ENCODE peak calls at places on chromosomes 13 and 19, in eight cellular contexts. O is GM10248, G is cardiac fibroblast, B is cardiac muscle cell, R is RPMI8226, L is HCT116, N is mucosa of gallbladder, X is mesendoderm. H is an unnamed sample.

GRCh38 chr13:71864981-71865857 is 1.8 kb downstream of the DACH1 start:
- DNase-seq in N (peak), L (no peak), B (peak), G (peak), R (no peak), X (peak), O (peak), H (peak)

GRCh38 chr13:28429685-28430290 is 65.1 kb downstream of the FLT1 start:
- DNase-seq in N (no peak), O (peak), L (no peak), B (peak), R (peak), X (peak), G (peak), H (no peak)

GRCh38 chr19:45145270-45146189 is 15.3 kb downstream of the NKPD1 start:
- DNase-seq in R (no peak), G (no peak), N (no peak), B (no peak), L (no peak), O (no peak), X (no peak), H (no peak)

GRCh38 chr13:90640976-90641375 is 706.5 kb upstream of the MIR17HG start:
- DNase-seq in L (no peak), N (no peak), B (peak), O (no peak), R (no peak), G (peak), X (no peak), H (no peak)

GRCh38 chr13:71866173-71867091 is 572 bp downstream of the DACH1 start:
- DNase-seq in R (peak), L (no peak), B (peak), N (no peak), X (peak), O (peak), G (no peak), H (no peak)

GRCh38 chr13:25882732-25883357 is 169.0 kb downstream of the SHISA2 start:
- DNase-seq in B (no peak), G (no peak), R (no peak), X (peak), N (no peak), L (no peak), O (no peak), H (no peak)

GRCh38 chr13:99998261-99998660 is 16.7 kb downstream of the ZIC2 start:
- DNase-seq in X (no peak), L (no peak), N (no peak), R (no peak), G (no peak), O (no peak), B (no peak), H (no peak)

GRCh38 chr13:92224052-92224821 is 825.8 kb downstream of the GPC5 start:
- DNase-seq in R (no peak), B (peak), N (peak), X (no peak), G (peak), L (no peak), O (no peak), H (no peak)

GRCh38 chr19:18274776-18275356 is 614 bp upstream of the IQCN start:
- DNase-seq in G (peak), O (no peak), X (peak), N (peak), L (no peak), R (no peak), B (peak), H (peak)

GRCh38 chr19:52190679-52191293 is 934 bp downstream of the PPP2R1A start:
- DNase-seq in B (peak), L (no peak), O (peak), R (peak), N (peak), X (peak), G (peak), H (no peak)

GRCh38 chr19:55146648-55147218 is 2.3 kb downstream of the TNNT1 start:
- DNase-seq in X (peak), L (peak), N (no peak), R (peak), O (peak), B (no peak), G (no peak), H (no peak)

GRCh38 chr13:103178986-103179695 is 112.9 kb upstream of the SLC10A2 start:
- DNase-seq in O (no peak), G (no peak), B (no peak), L (no peak), X (no peak), N (no peak), R (no peak), H (no peak)

H was measured in SW 1271.